ENCODE peak calls at places on chromosomes 11 and 22, in four cellular contexts. N is HepG2, A is K562, X is GM12878. Q is an unnamed sample.
A peak's percentile ranks its signal among the peaks of the same experiment; 100 is the strongest.

GRCh38 chr22:22820076-22820475 is 67.5 kb upstream of the IGLL5 start:
- DNase-seq in N (no peak), A (no peak), X (no peak), Q (no peak)

GRCh38 chr11:5891216-5891800 is 1.7 kb upstream of the OR52E5 start:
- DNase-seq in N (no peak), A (peak; percentile 11), X (peak; percentile 0), Q (no peak)

GRCh38 chr11:74141274-74141695 is 29.5 kb downstream of the C2CD3 start:
- DNase-seq in N (peak; percentile 53), A (no peak), X (no peak), Q (peak; percentile 12)

GRCh38 chr22:21015051-21016006 is at the start of gene P2RX6:
- DNase-seq in N (no peak), A (peak; percentile 82), X (no peak), Q (no peak)

GRCh38 chr11:61912991-61913698 is 4.2 kb downstream of the RAB3IL1 start:
- DNase-seq in N (no peak), A (no peak), X (no peak), Q (peak; percentile 17)

GRCh38 chr11:32231909-32232493 is 141.1 kb downstream of the RCN1 start:
- DNase-seq in N (peak; percentile 13), A (peak; percentile 27), X (no peak), Q (peak; percentile 64)

GRCh38 chr11:126647735-126648134 is 292.2 kb downstream of the ST3GAL4 start:
- DNase-seq in N (no peak), A (no peak), X (no peak), Q (no peak)

GRCh38 chr11:67665537-67666302 is 8.7 kb downstream of the ALDH3B2 start:
- DNase-seq in N (no peak), A (peak; percentile 31), X (no peak), Q (no peak)

GRCh38 chr11:125086633-125087296 is 23.7 kb downstream of the SLC37A2 start:
- DNase-seq in N (no peak), A (no peak), X (no peak), Q (no peak)

GRCh38 chr22:46071451-46072029 is 78.8 kb upstream of the PPARA start:
- DNase-seq in N (no peak), A (no peak), X (no peak), Q (peak; percentile 38)

GRCh38 chr11:67662806-67663514 is 11.5 kb downstream of the ALDH3B2 start:
- DNase-seq in N (no peak), A (no peak), X (no peak), Q (peak; percentile 12)

GRCh38 chr11:71112990-71113389 is 139.4 kb downstream of the SHANK2 start:
- DNase-seq in N (no peak), A (no peak), X (no peak), Q (no peak)

GRCh38 chr11:16154715-16155396 is 201.5 kb downstream of the SOX6 start:
- DNase-seq in N (peak; percentile 93), A (no peak), X (no peak), Q (no peak)

GRCh38 chr22:32043391-32043790 is 330 bp downstream of the SLC5A1 start:
- DNase-seq in N (no peak), A (no peak), X (no peak), Q (no peak)

GRCh38 chr11:65607614-65608426 is 6.2 kb downstream of the MAP3K11 start:
- DNase-seq in N (no peak), A (no peak), X (no peak), Q (no peak)

GRCh38 chr11:65609236-65609635 is 4.8 kb downstream of the MAP3K11 start:
- DNase-seq in N (no peak), A (no peak), X (no peak), Q (no peak)

GRCh38 chr11:65609711-65610110 is 4.3 kb downstream of the MAP3K11 start:
- DNase-seq in N (no peak), A (no peak), X (no peak), Q (no peak)

GRCh38 chr11:65604258-65604657 is 8.7 kb upstream of the KCNK7 start:
- DNase-seq in N (no peak), A (no peak), X (no peak), Q (no peak)

GRCh38 chr11:65606876-65607613 is 7.0 kb downstream of the MAP3K11 start:
- DNase-seq in N (no peak), A (peak; percentile 83), X (no peak), Q (peak; percentile 97)
- TF ChIP-seq ETV6 in N (no peak), A (no peak), X (no peak), Q (peak; percentile 99)

DNA sequence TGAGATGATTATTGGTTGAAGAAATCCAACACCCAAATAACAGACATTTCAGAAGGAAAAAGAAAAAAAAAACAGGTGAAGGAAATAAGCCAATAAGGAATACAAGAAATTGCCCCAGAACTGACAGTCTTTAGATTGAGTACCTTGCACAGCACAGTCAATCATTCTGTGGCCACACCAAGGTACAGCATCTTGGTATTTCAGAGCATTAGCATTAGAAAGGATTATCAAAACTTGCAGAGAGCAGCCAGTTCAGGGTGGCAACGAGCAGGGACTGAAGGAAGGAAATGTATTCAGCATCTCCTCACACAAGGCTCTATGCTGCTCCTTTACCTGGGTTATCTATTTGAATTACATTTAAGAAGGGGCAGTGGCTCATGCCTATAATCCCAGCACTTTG is 2.1 kb downstream of the ADA2 start:
- DNase-seq in N (no peak), A (no peak), X (no peak), Q (peak; percentile 36)
- TF ChIP-seq SP1 in N (no peak), A (no peak), X (no peak), Q (no peak)

GRCh38 chr22:37163096-37163489 is 13.4 kb upstream of the IL2RB start:
- DNase-seq in N (no peak), A (no peak), X (no peak), Q (no peak)
- TF ChIP-seq ETV6 in N (no peak), A (no peak), X (no peak), Q (no peak)

GRCh38 chr11:9341638-9342137 is 27.3 kb upstream of the TMEM41B start:
- DNase-seq in N (no peak), A (no peak), X (no peak), Q (no peak)
- TF ChIP-seq SP1 in N (no peak), A (no peak), X (no peak), Q (no peak)

GRCh38 chr11:102798012-102798746 is at the start of gene MMP1:
- DNase-seq in N (no peak), A (no peak), X (no peak), Q (no peak)
- TF ChIP-seq ETV6 in N (no peak), A (no peak), X (no peak), Q (no peak)

GRCh38 chr11:100778386-100778785 is 91.3 kb downstream of the ARHGAP42 start:
- DNase-seq in N (no peak), A (no peak), X (no peak), Q (no peak)
- TF ChIP-seq SP1 in N (no peak), A (no peak), X (no peak), Q (no peak)

GRCh38 chr22:37681001-37681424 is 5.1 kb upstream of the NOL12 start:
- DNase-seq in N (no peak), A (no peak), X (no peak), Q (no peak)

GRCh38 chr22:37686002-37686982 is at the start of gene NOL12:
- DNase-seq in N (peak; percentile 78), A (peak; percentile 79), X (peak; percentile 72), Q (peak; percentile 84)

GRCh38 chr22:37681556-37682049 is 4.5 kb upstream of the NOL12 start:
- DNase-seq in N (peak; percentile 64), A (peak; percentile 67), X (no peak), Q (peak; percentile 84)

GRCh38 chr22:37680191-37680851 is 4.9 kb downstream of the LGALS1 start:
- DNase-seq in N (no peak), A (no peak), X (no peak), Q (no peak)

GRCh38 chr22:37684803-37685615 is 1.1 kb upstream of the NOL12 start:
- DNase-seq in N (peak; percentile 58), A (no peak), X (no peak), Q (no peak)
- TF ChIP-seq ETV6 in N (no peak), A (no peak), X (no peak), Q (no peak)

Q was measured in WTC11.